ENCODE peak calls at places on chromosomes 4 and X, in nine cellular contexts. Z, T, I, H, R, J, A, M and N are unnamed samples.

GRCh38 chr4:11543710-11544109 is 115.0 kb upstream of the HS3ST1 start:
- DNase-seq in Z (no peak), T (no peak), I (peak; percentile 45), H (no peak), R (no peak), J (no peak), A (peak; percentile 30), M (peak; percentile 68), N (no peak)

GRCh38 chrX:38646129-38646528 is 84.8 kb downstream of the TSPAN7 start:
- DNase-seq in Z (no peak), T (no peak), I (no peak), H (no peak), R (no peak), J (no peak), A (no peak), M (no peak), N (no peak)

GRCh38 chr4:720111-720860 is 14.7 kb downstream of the PCGF3 start:
- DNase-seq in Z (no peak), T (no peak), I (no peak), H (no peak), R (no peak), J (no peak), A (no peak), M (no peak), N (no peak)

GRCh38 chrX:57367649-57368048 is 81.1 kb downstream of the FAAH2 start:
- DNase-seq in Z (no peak), T (no peak), I (no peak), H (no peak), R (peak; percentile 2), J (no peak), A (no peak), M (no peak), N (no peak)

GRCh38 chrX:65706041-65706828 is 38.8 kb downstream of the MSN start:
- DNase-seq in Z (no peak), T (no peak), I (peak; percentile 73), H (no peak), R (no peak), J (no peak), A (peak; percentile 68), M (peak; percentile 99), N (no peak)

GRCh38 chrX:69102805-69103204 is 62.4 kb downstream of the PJA1 start:
- DNase-seq in Z (no peak), T (peak; percentile 16), I (no peak), H (no peak), R (no peak), J (no peak), A (no peak), M (peak; percentile 15), N (no peak)

GRCh38 chr4:26279446-26279845 is 41.4 kb upstream of the RBPJ start:
- DNase-seq in Z (no peak), T (no peak), I (no peak), H (no peak), R (no peak), J (no peak), A (no peak), M (no peak), N (no peak)

GRCh38 chr4:523601-524000 is 24.6 kb downstream of the PIGG start:
- DNase-seq in Z (no peak), T (no peak), I (no peak), H (no peak), R (no peak), J (no peak), A (no peak), M (no peak), N (no peak)

GRCh38 chr4:6257243-6258025 is 12.2 kb upstream of the WFS1 start:
- DNase-seq in Z (no peak), T (no peak), I (no peak), H (no peak), R (no peak), J (no peak), A (no peak), M (peak; percentile 55), N (no peak)

GRCh38 chr4:89837385-89837995 is 529 bp upstream of the SNCA start:
- DNase-seq in Z (peak; percentile 14), T (peak; percentile 10), I (peak; percentile 40), H (no peak), R (peak; percentile 46), J (no peak), A (peak; percentile 54), M (no peak), N (no peak)